ENCODE peak calls at places on chromosomes 16 and 17, in five cellular contexts. H is NCI-H1048; A is CD4-positive, CD25-positive, alpha-beta regulatory T cell; F is kidney glomerular epithelial cell; W is AG09319. U is an unnamed sample.

GRCh38 chr17:34318474-34318873 is 761 bp upstream of the CCL8 start:
- DNase-seq in H (no peak), A (peak; percentile 15), F (no peak), W (no peak), U (no peak)

GRCh38 chr17:62626719-62627218 is 701 bp upstream of the MRC2 start:
- DNase-seq in H (no peak), A (no peak), F (peak; percentile 64), W (peak; percentile 67), U (no peak)

GRCh38 chr16:86575754-86576557 is 2.4 kb upstream of the FOXL1 start:
- DNase-seq in H (no peak), A (peak; percentile 64), F (peak; percentile 89), W (peak; percentile 79), U (no peak)

GRCh38 chr16:14372471-14372870 is 257.6 kb downstream of the PARN start:
- DNase-seq in H (no peak), A (no peak), F (no peak), W (no peak), U (no peak)

GRCh38 chr16:35194681-35195080 is 1735.3 kb downstream of the TP53TG3F start:
- DNase-seq in H (no peak), A (no peak), F (no peak), W (no peak), U (no peak)

GRCh38 chr16:2912330-2913199 is 834 bp downstream of the FLYWCH1 start:
- DNase-seq in H (no peak), A (peak; percentile 55), F (peak; percentile 21), W (no peak), U (no peak)

GRCh38 chr16:49876716-49877129 is 20.8 kb upstream of the ZNF423 start:
- DNase-seq in H (no peak), A (no peak), F (peak; percentile 25), W (no peak), U (no peak)

GRCh38 chr17:8681175-8681949 is 50.8 kb upstream of the MYH10 start:
- DNase-seq in H (no peak), A (no peak), F (no peak), W (peak; percentile 19), U (no peak)

GRCh38 chr16:11136600-11136999 is 119.4 kb downstream of the SOCS1 start:
- DNase-seq in H (no peak), A (no peak), F (no peak), W (no peak), U (no peak)

GRCh38 chr16:26717826-26718225 is 348.9 kb upstream of the C16orf82 start:
- DNase-seq in H (no peak), A (no peak), F (no peak), W (no peak), U (no peak)

GRCh38 chr16:30621765-30622164 is 11.6 kb upstream of the ZNF689 start:
- DNase-seq in H (no peak), A (no peak), F (no peak), W (peak; percentile 64), U (no peak)

GRCh38 chr17:71431146-71431545 is 689.7 kb upstream of the SOX9 start:
- DNase-seq in H (no peak), A (no peak), F (no peak), W (no peak), U (no peak)

GRCh38 chr17:14489986-14490385 is 189.1 kb downstream of the HS3ST3B1 start:
- DNase-seq in H (no peak), A (no peak), F (no peak), W (no peak), U (no peak)

GRCh38 chr17:35486920-35487727 is 38.6 kb upstream of the SLFN13 start:
- DNase-seq in H (no peak), A (peak; percentile 83), F (peak; percentile 44), W (no peak), U (no peak)

GRCh38 chr17:82213251-82214011 is 789 bp upstream of the CCDC57 start:
- DNase-seq in H (no peak), A (no peak), F (peak; percentile 82), W (no peak), U (no peak)

GRCh38 chr16:10607157-10607556 is 26.8 kb upstream of the EMP2 start:
- DNase-seq in H (no peak), A (no peak), F (no peak), W (no peak), U (no peak)

GRCh38 chr17:46764335-46764708 is 54.2 kb downstream of the WNT3 start:
- DNase-seq in H (no peak), A (no peak), F (no peak), W (no peak), U (no peak)

GRCh38 chr16:70437017-70437581 is 1.8 kb downstream of the ST3GAL2 start:
- DNase-seq in H (no peak), A (no peak), F (peak; percentile 74), W (peak; percentile 88), U (no peak)

GRCh38 chr16:53922805-53923645 is 219.1 kb downstream of the FTO start:
- DNase-seq in H (no peak), A (no peak), F (peak; percentile 2), W (no peak), U (no peak)

GRCh38 chr16:48117217-48118105 is 38.3 kb downstream of the ABCC12 start:
- DNase-seq in H (no peak), A (peak; percentile 48), F (peak; percentile 9), W (no peak), U (peak; percentile 2)

GRCh38 chr17:10116676-10117075 is 81.7 kb downstream of the GAS7 start:
- DNase-seq in H (no peak), A (no peak), F (no peak), W (no peak), U (no peak)

GRCh38 chr17:68346448-68346847 is 55.2 kb downstream of the ARSG start:
- DNase-seq in H (no peak), A (peak; percentile 91), F (no peak), W (no peak), U (no peak)

GRCh38 chr16:89120921-89121351 is 27.3 kb downstream of the ACSF3 start:
- DNase-seq in H (no peak), A (no peak), F (no peak), W (no peak), U (no peak)

GRCh38 chr17:46046957-46047356 is 47.9 kb downstream of the STH start:
- DNase-seq in H (no peak), A (no peak), F (no peak), W (peak; percentile 35), U (no peak)

GRCh38 chr17:42521666-42522262 is 14.3 kb upstream of the NAGLU start:
- DNase-seq in H (no peak), A (no peak), F (no peak), W (no peak), U (no peak)

GRCh38 chr16:6331770-6332169 is 1000.9 kb upstream of the RBFOX1 start:
- DNase-seq in H (no peak), A (no peak), F (no peak), W (no peak), U (no peak)

GRCh38 chr17:17141860-17142552 is 64.1 kb downstream of the PLD6 start:
- DNase-seq in H (no peak), A (peak; percentile 57), F (no peak), W (no peak), U (no peak)

GRCh38 chr17:39782980-39783379 is 45.2 kb downstream of the GRB7 start:
- DNase-seq in H (no peak), A (no peak), F (no peak), W (no peak), U (no peak)

GRCh38 chr16:57032931-57033330 is 43.6 kb downstream of the NLRC5 start:
- DNase-seq in H (no peak), A (no peak), F (no peak), W (no peak), U (no peak)

GRCh38 chr17:35627417-35627816 is 40.3 kb downstream of the AP2B1 start:
- DNase-seq in H (no peak), A (peak; percentile 6), F (no peak), W (no peak), U (no peak)

GRCh38 chr17:64698725-64699124 is 36.6 kb upstream of the SMURF2 start:
- DNase-seq in H (no peak), A (no peak), F (no peak), W (no peak), U (no peak)

GRCh38 chr17:80930335-80931040 is 61.2 kb upstream of the CHMP6 start:
- DNase-seq in H (no peak), A (no peak), F (no peak), W (no peak), U (no peak)

GRCh38 chr16:87881327-87882200 is 12.3 kb upstream of the SLC7A5 start:
- DNase-seq in H (no peak), A (no peak), F (no peak), W (no peak), U (no peak)

GRCh38 chr17:2071421-2072281 is 16.7 kb downstream of the HIC1 start:
- DNase-seq in H (no peak), A (no peak), F (no peak), W (no peak), U (no peak)

GRCh38 chr16:87706278-87707000 is 59.3 kb downstream of the KLHDC4 start:
- DNase-seq in H (no peak), A (no peak), F (no peak), W (no peak), U (peak; percentile 69)

GRCh38 chr16:12257926-12258561 is 281.5 kb downstream of the SNX29 start:
- DNase-seq in H (no peak), A (no peak), F (no peak), W (no peak), U (peak; percentile 52)

GRCh38 chr16:82031116-82032084 is 3.7 kb upstream of the HSD17B2 start:
- DNase-seq in H (no peak), A (no peak), F (peak; percentile 60), W (peak; percentile 62), U (no peak)

GRCh38 chr17:80892019-80892855 is 99.4 kb upstream of the CHMP6 start:
- DNase-seq in H (no peak), A (peak; percentile 98), F (no peak), W (peak; percentile 66), U (no peak)

GRCh38 chr17:30271102-30271501 is 20.6 kb downstream of the BLMH start:
- DNase-seq in H (no peak), A (no peak), F (no peak), W (no peak), U (no peak)

U was measured in NCI-H187.